ENCODE peak calls at places on chromosomes 7 and 10, in six cellular contexts. T is stomach; G is adipocyte; A is CD8-positive, alpha-beta memory T cell; K is GM23338; R is neural progenitor cell. N is an unnamed sample.
A peak's percentile ranks its signal among the peaks of the same experiment; 100 is the strongest.

GRCh38 chr7:101507791-101508252 is 121.3 kb downstream of the MYL10 start:
- DNase-seq in G (peak; percentile 76), R (peak; percentile 92), T (no peak), A (no peak), K (peak; percentile 97), N (no peak)

GRCh38 chr10:12350167-12350872 is 973 bp downstream of the CAMK1D start:
- DNase-seq in R (peak; percentile 70), A (peak; percentile 21), G (peak; percentile 70), T (no peak), K (peak; percentile 78), N (peak; percentile 67)

GRCh38 chr10:5832946-5833345 is 19.7 kb upstream of the GDI2 start:
- DNase-seq in R (no peak), G (no peak), K (no peak), T (peak; percentile 85), A (no peak), N (no peak)

GRCh38 chr7:25187932-25188331 is 40.4 kb downstream of the NPVF start:
- DNase-seq in K (peak; percentile 27), R (no peak), A (no peak), G (no peak), T (no peak), N (no peak)

GRCh38 chr7:84455788-84456187 is 261.2 kb upstream of the SEMA3A start:
- DNase-seq in R (no peak), K (no peak), T (no peak), G (peak; percentile 58), A (no peak), N (no peak)

GRCh38 chr7:39890411-39890810 is 59.6 kb upstream of the CDK13 start:
- DNase-seq in K (no peak), R (no peak), A (no peak), T (no peak), G (no peak), N (no peak)

GRCh38 chr7:33152087-33152486 is 22.7 kb downstream of the BBS9 start:
- DNase-seq in G (no peak), A (no peak), T (no peak), K (no peak), R (no peak), N (no peak)

GRCh38 chr7:11616466-11616865 is 215.5 kb downstream of the THSD7A start:
- DNase-seq in K (no peak), G (no peak), T (no peak), R (no peak), A (no peak), N (no peak)

DNA sequence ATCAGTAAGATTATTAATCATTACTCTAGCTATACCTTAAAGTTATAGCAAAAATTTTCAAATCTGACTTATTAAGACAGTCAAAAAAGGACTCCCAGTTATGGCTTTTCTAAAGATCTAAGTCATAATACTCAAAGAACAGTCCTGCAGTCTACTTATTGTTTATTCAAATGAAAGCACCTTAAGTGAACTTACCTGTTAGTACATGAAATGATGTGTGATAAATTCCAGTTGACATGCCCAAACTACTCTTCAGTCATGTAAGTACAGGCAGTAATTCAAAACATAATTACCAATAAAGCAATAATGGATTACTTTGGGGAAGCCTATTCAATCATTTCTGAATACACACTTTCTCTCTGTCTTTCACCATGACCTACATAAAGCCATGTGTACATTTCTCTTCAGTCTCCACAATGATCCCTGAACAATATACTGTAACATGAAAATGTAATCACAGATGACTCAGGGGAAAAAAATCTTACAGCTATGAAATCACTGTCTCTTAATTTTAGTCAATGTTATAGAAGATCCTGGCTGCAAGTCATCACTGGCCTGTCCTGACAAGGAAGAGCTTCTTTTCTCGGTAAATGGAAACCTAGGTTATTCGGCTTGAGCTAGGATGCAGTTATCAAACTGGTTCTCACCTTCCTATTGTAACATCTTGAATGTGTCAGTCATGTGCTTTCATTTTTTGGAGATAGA is 420.7 kb upstream of the LRRTM3 start:
- DNase-seq in A (no peak), T (no peak), R (no peak), K (no peak), G (peak; percentile 30), N (no peak)
- H3K36me3 ChIP-seq in A (no peaks in the 10 kb centered on the region), T (no peaks in the 10 kb centered on the region), R (no peaks in the 10 kb centered on the region), K (no peaks in the 10 kb centered on the region), G (no peaks in the 10 kb centered on the region), N (no peaks in the 10 kb centered on the region)

GRCh38 chr7:140640060-140640611 is 477 bp downstream of the DENND2A start:
- DNase-seq in R (peak; percentile 76), K (peak; percentile 74), G (peak; percentile 71), A (no peak), T (peak; percentile 34), N (peak; percentile 64)
- H3K4me3 ChIP-seq in R (peak overlapping the region; percentile 94), K (peak overlapping the region; percentile 89), G (peak overlapping the region; percentile 80), A (no peak overlapping the region), T (peak overlapping the region; percentile 56), N (peak overlapping the region; percentile 47)

GRCh38 chr7:98231489-98232275 is 20.4 kb downstream of the TECPR1 start:
- DNase-seq in A (no peak), T (no peak), K (no peak), G (no peak), R (no peak), N (no peak)

GRCh38 chr7:98229441-98229840 is 18.2 kb downstream of the BHLHA15 start:
- DNase-seq in G (no peak), A (no peak), K (no peak), R (no peak), T (no peak), N (no peak)

GRCh38 chr7:98228801-98229200 is 17.6 kb downstream of the BHLHA15 start:
- DNase-seq in A (no peak), T (no peak), G (no peak), K (no peak), R (no peak), N (no peak)

GRCh38 chr7:98230746-98231471 is 19.7 kb downstream of the BHLHA15 start:
- DNase-seq in A (no peak), R (no peak), G (no peak), K (no peak), T (no peak), N (peak; percentile 42)

GRCh38 chr7:98229991-98230745 is 18.9 kb downstream of the BHLHA15 start:
- DNase-seq in R (no peak), T (no peak), K (no peak), G (no peak), A (no peak), N (no peak)
- H3K36me3 ChIP-seq in R (no peaks in the 10 kb centered on the region), T (peaks cover 6% of the 10 kb centered on the region), K (no peaks in the 10 kb centered on the region), G (peaks cover 11% of the 10 kb centered on the region), A (peaks cover 10% of the 10 kb centered on the region), N (peaks cover 2% of the 10 kb centered on the region)

GRCh38 chr10:59285073-59285472 is 77.3 kb downstream of the FAM13C start:
- DNase-seq in T (no peak), R (no peak), A (no peak), G (no peak), K (no peak), N (no peak)
- H3K4me3 ChIP-seq in T (no peak overlapping the region), R (no peak overlapping the region), A (no peak overlapping the region), G (no peak overlapping the region), K (no peak overlapping the region), N (no peak overlapping the region)

DNA sequence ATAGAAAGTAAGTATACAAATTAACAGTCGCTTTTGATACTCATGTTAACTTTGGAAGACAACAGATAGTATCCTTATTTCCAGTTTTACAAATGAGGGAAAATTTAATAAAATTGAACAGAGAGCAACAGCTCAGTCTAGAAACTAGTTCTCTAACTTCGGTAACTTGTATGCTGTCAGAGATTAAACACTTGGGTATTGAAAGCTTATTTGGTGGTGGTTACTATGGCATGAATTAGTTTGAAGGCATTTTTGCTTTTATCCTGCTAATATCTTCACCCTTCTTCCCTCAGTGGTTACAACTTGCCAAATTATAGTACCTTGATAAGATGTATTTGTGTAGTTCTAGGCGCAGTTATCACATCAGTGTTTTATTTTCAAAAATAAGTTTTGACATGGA is 7.2 kb downstream of the WAC start:
- DNase-seq in K (no peak), R (no peak), G (no peak), T (no peak), A (no peak), N (no peak)
- H3K36me3 ChIP-seq in K (peaks cover 66% of the 10 kb centered on the region), R (peaks cover 64% of the 10 kb centered on the region), G (peaks cover 98% of the 10 kb centered on the region), T (peaks cover 50% of the 10 kb centered on the region), A (peaks cover 48% of the 10 kb centered on the region), N (peaks cover 7% of the 10 kb centered on the region)

DNA sequence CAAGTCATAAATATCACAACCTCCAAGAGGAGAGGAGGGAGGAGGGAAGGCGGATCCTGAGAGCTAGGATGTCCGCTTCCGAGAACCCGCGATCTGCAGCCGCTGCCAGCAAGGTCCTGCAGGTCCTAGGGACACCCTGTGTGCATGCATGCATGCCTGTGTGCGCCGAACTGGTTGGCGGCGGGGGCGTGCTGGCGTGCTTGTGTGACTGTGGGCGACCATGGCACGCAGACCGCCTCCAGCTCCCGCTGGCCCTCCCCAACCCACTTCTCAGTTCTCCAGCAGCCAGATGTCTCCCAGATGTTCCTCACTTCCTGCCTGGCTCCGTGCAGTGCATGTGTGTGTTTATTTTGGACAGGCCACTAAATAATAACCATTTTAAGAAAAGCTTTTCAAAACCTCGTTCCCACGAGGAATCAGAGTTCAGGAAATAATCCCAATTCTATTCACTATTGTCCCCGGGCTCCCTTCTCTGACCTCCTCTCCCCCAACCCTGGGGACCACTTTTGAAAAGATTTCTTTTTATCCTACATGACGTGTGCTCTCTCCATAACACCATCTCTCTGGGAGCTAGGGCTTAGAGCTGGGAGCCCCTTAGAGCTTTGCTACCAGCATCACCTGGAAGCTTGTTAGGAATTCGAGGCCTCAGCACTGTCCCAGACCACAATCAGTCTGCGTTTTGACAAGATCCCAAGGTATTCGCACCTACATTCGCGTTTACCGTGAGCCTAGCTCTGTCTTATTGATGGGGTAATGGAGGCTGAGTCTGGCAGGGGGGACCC is 32.5 kb downstream of the UNC5B start:
- DNase-seq in R (no peak), A (no peak), T (peak; percentile 39), G (peak; percentile 96), K (no peak), N (peak; percentile 79)
- H3K4me3 ChIP-seq in R (no peak overlapping the region), A (no peak overlapping the region), T (peak overlapping the region; percentile 19), G (peak overlapping the region; percentile 53), K (no peak overlapping the region), N (no peak overlapping the region)

N was measured in aorta.